ENCODE peak calls at places on chromosomes 7 and 10, in four cellular contexts. One of them, this sample, is unnamed.

GRCh38 chr7:83528925-83529423 is 120.0 kb downstream of the SEMA3E start:
- DNase-seq in stimulated activated CD8-positive, alpha-beta memory T cell treated with anti-CD3 and anti-CD28 coated beads, Interleukin-7, amount 100 ng/mL, for 4 hours: no peak
- DNase-seq in mammary epithelial cell: no peak
- DNase-seq in nephron progenitor cell: no peak
- DNase-seq in this sample: no peak

GRCh38 chr7:80883188-80884025 is 35.4 kb downstream of the SEMA3C start:
- DNase-seq in stimulated activated CD8-positive, alpha-beta memory T cell treated with anti-CD3 and anti-CD28 coated beads, Interleukin-7, amount 100 ng/mL, for 4 hours: no peak
- DNase-seq in mammary epithelial cell: peak
- DNase-seq in nephron progenitor cell: no peak
- DNase-seq in this sample: no peak

GRCh38 chr7:56097700-56098099 is 4.9 kb upstream of the PHKG1 start:
- DNase-seq in stimulated activated CD8-positive, alpha-beta memory T cell treated with anti-CD3 and anti-CD28 coated beads, Interleukin-7, amount 100 ng/mL, for 4 hours: no peak
- DNase-seq in mammary epithelial cell: peak
- DNase-seq in nephron progenitor cell: no peak
- DNase-seq in this sample: no peak

GRCh38 chr10:103507235-103508191 is 14.0 kb downstream of the NEURL1 start:
- DNase-seq in stimulated activated CD8-positive, alpha-beta memory T cell treated with anti-CD3 and anti-CD28 coated beads, Interleukin-7, amount 100 ng/mL, for 4 hours: no peak
- DNase-seq in mammary epithelial cell: no peak
- DNase-seq in nephron progenitor cell: peak
- DNase-seq in this sample: no peak

GRCh38 chr7:24717694-24718320 is 39.5 kb downstream of the GSDME start:
- DNase-seq in stimulated activated CD8-positive, alpha-beta memory T cell treated with anti-CD3 and anti-CD28 coated beads, Interleukin-7, amount 100 ng/mL, for 4 hours: no peak
- DNase-seq in mammary epithelial cell: no peak
- DNase-seq in nephron progenitor cell: no peak
- DNase-seq in this sample: no peak

GRCh38 chr10:79435271-79436065 is 10.0 kb downstream of the ZCCHC24 start:
- DNase-seq in stimulated activated CD8-positive, alpha-beta memory T cell treated with anti-CD3 and anti-CD28 coated beads, Interleukin-7, amount 100 ng/mL, for 4 hours: no peak
- DNase-seq in mammary epithelial cell: no peak
- DNase-seq in nephron progenitor cell: no peak
- DNase-seq in this sample: no peak

GRCh38 chr7:44183386-44183785 is 5.9 kb downstream of the GCK start:
- DNase-seq in stimulated activated CD8-positive, alpha-beta memory T cell treated with anti-CD3 and anti-CD28 coated beads, Interleukin-7, amount 100 ng/mL, for 4 hours: no peak
- DNase-seq in mammary epithelial cell: no peak
- DNase-seq in nephron progenitor cell: no peak
- DNase-seq in this sample: no peak

GRCh38 chr7:3429981-3430380 is 128.9 kb downstream of the SDK1 start:
- DNase-seq in stimulated activated CD8-positive, alpha-beta memory T cell treated with anti-CD3 and anti-CD28 coated beads, Interleukin-7, amount 100 ng/mL, for 4 hours: no peak
- DNase-seq in mammary epithelial cell: no peak
- DNase-seq in nephron progenitor cell: no peak
- DNase-seq in this sample: no peak

GRCh38 chr10:50634479-50634878 is 10.7 kb upstream of the SGMS1 start:
- DNase-seq in stimulated activated CD8-positive, alpha-beta memory T cell treated with anti-CD3 and anti-CD28 coated beads, Interleukin-7, amount 100 ng/mL, for 4 hours: no peak
- DNase-seq in mammary epithelial cell: no peak
- DNase-seq in nephron progenitor cell: no peak
- DNase-seq in this sample: peak

GRCh38 chr10:131928248-131929095 is 27.7 kb downstream of the PPP2R2D start:
- DNase-seq in stimulated activated CD8-positive, alpha-beta memory T cell treated with anti-CD3 and anti-CD28 coated beads, Interleukin-7, amount 100 ng/mL, for 4 hours: no peak
- DNase-seq in mammary epithelial cell: peak
- DNase-seq in nephron progenitor cell: no peak
- DNase-seq in this sample: no peak

GRCh38 chr7:13416071-13416470 is 573.4 kb downstream of the ETV1 start:
- DNase-seq in stimulated activated CD8-positive, alpha-beta memory T cell treated with anti-CD3 and anti-CD28 coated beads, Interleukin-7, amount 100 ng/mL, for 4 hours: no peak
- DNase-seq in mammary epithelial cell: no peak
- DNase-seq in nephron progenitor cell: no peak
- DNase-seq in this sample: no peak

This sample was measured in NCI-H1694 treated with DMSO at 0.1 percent for 48 hours.